ENCODE peak calls at places on chromosomes 13 and 19, in five cellular contexts. N is GM23248, X is ovary, T is A549, F is prostate gland. G is an unnamed sample.

GRCh38 chr13:33728271-33729037 is 89.5 kb upstream of the RFC3 start:
- DNase-seq in F (no peak), X (no peak), T (peak; percentile 18), N (peak; percentile 26), G (no peak)

GRCh38 chr13:35767256-35767981 is 290.9 kb upstream of the MAB21L1 start:
- DNase-seq in T (no peak), F (no peak), N (no peak), X (no peak), G (no peak)

GRCh38 chr19:38718747-38719543 is 25.3 kb downstream of the CAPN12 start:
- DNase-seq in F (no peak), N (peak; percentile 40), X (no peak), T (peak; percentile 61), G (no peak)

GRCh38 chr13:105735269-105735668 is 800.2 kb downstream of the EFNB2 start:
- DNase-seq in F (no peak), X (no peak), T (no peak), N (no peak), G (no peak)

GRCh38 chr19:50722248-50723013 is 733 bp upstream of the CLEC11A start:
- DNase-seq in X (peak; percentile 37), F (no peak), N (peak; percentile 69), T (no peak), G (no peak)

GRCh38 chr13:39910041-39910440 is 254.6 kb downstream of the COG6 start:
- DNase-seq in F (no peak), T (no peak), N (no peak), X (no peak), G (no peak)

GRCh38 chr19:2887391-2887914 is 13.3 kb upstream of the ZNF57 start:
- DNase-seq in N (peak; percentile 80), X (peak; percentile 39), T (peak; percentile 77), F (peak; percentile 39), G (peak; percentile 95)

GRCh38 chr13:109743706-109744453 is 42.5 kb downstream of the IRS2 start:
- DNase-seq in F (no peak), X (no peak), T (peak; percentile 64), N (peak; percentile 63), G (no peak)

GRCh38 chr13:113845055-113845454 is 18.8 kb downstream of the GAS6 start:
- DNase-seq in N (no peak), X (peak; percentile 30), F (no peak), T (no peak), G (no peak)

GRCh38 chr13:40024578-40024952 is 369.1 kb downstream of the COG6 start:
- DNase-seq in F (no peak), N (no peak), T (no peak), X (no peak), G (no peak)

GRCh38 chr19:34960940-34961679 is 2.9 kb downstream of the ZNF792 start:
- DNase-seq in F (no peak), X (no peak), N (peak; percentile 51), T (no peak), G (no peak)

GRCh38 chr19:2793126-2793525 is 7.8 kb downstream of the THOP1 start:
- DNase-seq in T (no peak), N (no peak), F (no peak), X (no peak), G (no peak)

GRCh38 chr13:97567510-97568243 is 133.7 kb downstream of the RAP2A start:
- DNase-seq in X (no peak), N (peak; percentile 53), F (peak; percentile 43), T (peak; percentile 54), G (no peak)

GRCh38 chr19:5023128-5023571 is 54.2 kb downstream of the KDM4B start:
- DNase-seq in N (peak; percentile 50), X (peak; percentile 71), F (peak; percentile 78), T (no peak), G (no peak)

GRCh38 chr13:66152596-66152995 is 1077.5 kb downstream of the PCDH9 start:
- DNase-seq in N (no peak), T (no peak), X (no peak), F (no peak), G (no peak)

GRCh38 chr19:16323532-16323931 is 1.1 kb upstream of the KLF2 start:
- DNase-seq in N (no peak), F (no peak), X (no peak), T (no peak), G (no peak)

GRCh38 chr13:40385858-40386180 is 280.6 kb downstream of the FOXO1 start:
- DNase-seq in X (no peak), T (no peak), N (no peak), F (no peak), G (no peak)

GRCh38 chr19:28504727-28505126 is 708.2 kb downstream of the UQCRFS1 start:
- DNase-seq in F (no peak), N (no peak), X (no peak), T (no peak), G (no peak)

GRCh38 chr19:19531951-19532805 is 3.5 kb downstream of the YJEFN3 start:
- DNase-seq in F (peak; percentile 76), T (peak; percentile 53), X (peak; percentile 93), N (peak; percentile 86), G (peak; percentile 89)

GRCh38 chr13:80131204-80131603 is 209.7 kb downstream of the SPRY2 start:
- DNase-seq in F (no peak), X (peak; percentile 57), T (peak; percentile 68), N (peak; percentile 80), G (peak; percentile 75)

GRCh38 chr13:70890289-70890688 is 782.0 kb upstream of the KLHL1 start:
- DNase-seq in F (no peak), X (no peak), T (no peak), N (no peak), G (no peak)

GRCh38 chr19:50300814-50301606 is 28.2 kb downstream of the KCNC3 start:
- DNase-seq in N (peak; percentile 83), X (no peak), F (peak; percentile 33), T (peak; percentile 81), G (no peak)

GRCh38 chr13:50457430-50458393 is 385.8 kb downstream of the DLEU7 start:
- DNase-seq in X (no peak), T (peak; percentile 1), F (no peak), N (no peak), G (no peak)

GRCh38 chr19:57382806-57383488 is 6.7 kb upstream of the ZNF548 start:
- DNase-seq in T (no peak), F (no peak), N (no peak), X (no peak), G (no peak)

GRCh38 chr13:95254341-95254740 is 46.9 kb downstream of the ABCC4 start:
- DNase-seq in F (no peak), X (no peak), N (peak; percentile 46), T (peak; percentile 34), G (no peak)

GRCh38 chr13:72163671-72164070 is 296.7 kb upstream of the DACH1 start:
- DNase-seq in F (no peak), X (no peak), T (no peak), N (no peak), G (peak; percentile 12)

GRCh38 chr19:17205237-17206140 is 9.7 kb upstream of the USE1 start:
- DNase-seq in X (peak; percentile 79), F (peak; percentile 46), N (peak; percentile 69), T (peak; percentile 72), G (peak; percentile 28)

GRCh38 chr19:23758187-23759074 is at the start of gene ZNF681:
- DNase-seq in N (peak; percentile 95), X (peak; percentile 85), F (peak; percentile 89), T (peak; percentile 21), G (peak; percentile 91)

GRCh38 chr13:106534844-106535551 is 464 bp downstream of the EFNB2 start:
- DNase-seq in T (no peak), X (peak; percentile 37), F (no peak), N (peak; percentile 24), G (peak; percentile 37)

GRCh38 chr19:29265436-29265835 is 52.5 kb upstream of the UQCRFS1 start:
- DNase-seq in X (no peak), F (no peak), T (no peak), N (no peak), G (no peak)

GRCh38 chr19:57406516-57407123 is 4.3 kb upstream of the ZNF17 start:
- DNase-seq in X (no peak), T (peak; percentile 46), F (peak; percentile 31), N (peak; percentile 80), G (peak; percentile 76)

GRCh38 chr13:90709329-90709728 is 638.2 kb upstream of the MIR17HG start:
- DNase-seq in T (no peak), F (no peak), X (no peak), N (no peak), G (no peak)

GRCh38 chr19:6100284-6100915 is 9.9 kb downstream of the RFX2 start:
- DNase-seq in F (no peak), T (no peak), X (no peak), N (no peak), G (no peak)

GRCh38 chr19:48501961-48502719 is 9.5 kb downstream of the LMTK3 start:
- DNase-seq in T (peak; percentile 99), N (peak; percentile 52), F (peak; percentile 98), X (no peak), G (peak; percentile 100)

DNA sequence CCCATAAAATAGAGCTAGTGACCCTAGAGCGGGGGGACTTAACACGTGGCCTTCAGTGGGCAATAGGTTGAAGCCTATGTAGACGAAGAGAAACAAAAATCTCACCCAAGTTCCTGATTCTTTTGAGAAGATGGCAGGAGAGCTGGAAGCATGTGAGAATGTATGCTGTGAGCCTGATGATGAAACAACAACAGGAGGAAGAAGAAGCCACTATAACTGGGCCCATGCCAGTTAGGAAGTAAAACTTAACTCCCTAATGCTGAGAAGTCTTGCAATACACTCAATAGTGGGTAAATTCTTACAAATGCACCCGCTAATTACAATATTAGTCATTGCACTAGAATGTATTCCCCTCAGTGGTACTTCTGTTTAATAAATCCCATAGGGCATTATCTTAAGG is 9.0 kb downstream of the PCDH17 start:
- DNase-seq in F (no peak), T (no peak), X (no peak), N (no peak), G (no peak)
- H3K4me1 ChIP-seq in F (no peaks in the 10 kb centered on the region), T (no peaks in the 10 kb centered on the region), X (no peaks in the 10 kb centered on the region), N (no peaks in the 10 kb centered on the region), G (no peaks in the 10 kb centered on the region)

GRCh38 chr13:24668511-24668910 is 11.7 kb upstream of the ATP12A start:
- DNase-seq in N (no peak), T (no peak), X (no peak), F (no peak), G (no peak)
- H3K4me1 ChIP-seq in N (peaks cover 44% of the 10 kb centered on the region), T (peaks cover 3% of the 10 kb centered on the region), X (peaks cover 4% of the 10 kb centered on the region), F (no peaks in the 10 kb centered on the region), G (peaks cover 3% of the 10 kb centered on the region)

GRCh38 chr13:46659413-46660065 is 106.6 kb downstream of the LRCH1 start:
- DNase-seq in F (peak; percentile 34), N (no peak), X (no peak), T (peak; percentile 63), G (no peak)
- H3K4me1 ChIP-seq in F (peaks cover 17% of the 10 kb centered on the region), N (peaks cover 18% of the 10 kb centered on the region), X (peaks cover 6% of the 10 kb centered on the region), T (peaks cover 96% of the 10 kb centered on the region), G (peaks cover 5% of the 10 kb centered on the region)

DNA sequence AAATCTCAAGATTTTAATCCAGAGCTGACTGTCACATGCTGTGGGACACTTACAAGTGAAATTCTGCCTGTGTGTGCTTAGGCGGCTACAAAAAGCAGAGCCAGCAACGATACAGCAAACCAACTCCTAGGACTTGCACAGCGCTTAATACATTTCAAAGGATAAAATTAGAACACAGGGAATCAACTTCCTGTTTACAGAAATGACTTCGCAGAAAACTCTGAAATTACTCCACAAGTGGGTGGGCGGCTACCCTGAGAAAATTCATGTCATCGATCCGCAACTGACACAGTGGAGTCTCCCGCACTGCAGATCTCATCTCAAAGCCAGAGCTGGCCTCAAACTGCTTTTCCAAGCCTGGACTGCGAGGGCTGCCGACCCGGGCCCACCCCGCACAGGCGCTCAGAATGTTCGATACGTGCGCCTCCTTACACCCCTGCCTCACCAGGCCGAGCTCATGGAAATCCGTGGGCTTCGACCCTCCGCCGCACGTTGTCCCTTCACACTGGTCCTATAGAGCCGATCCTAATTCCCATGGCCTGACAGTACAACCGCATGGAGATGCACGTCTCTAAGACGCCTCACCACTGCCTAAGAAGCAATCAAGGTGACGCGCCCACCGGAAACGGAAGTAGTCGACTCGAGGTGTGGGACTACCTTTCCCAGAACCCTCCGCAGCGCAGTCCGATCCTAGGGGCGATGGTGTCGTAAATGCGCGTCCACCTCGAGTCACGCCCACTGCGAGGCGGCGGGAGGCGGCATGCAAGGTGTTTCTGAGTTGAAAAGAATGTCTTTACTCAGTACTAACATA is at the start of gene ZNF229:
- DNase-seq in F (peak; percentile 82), N (peak; percentile 98), T (peak; percentile 99), X (peak; percentile 85), G (no peak)
- H3K4me1 ChIP-seq in F (no peaks in the 10 kb centered on the region), N (peaks cover 9% of the 10 kb centered on the region), T (no peaks in the 10 kb centered on the region), X (peaks cover 2% of the 10 kb centered on the region), G (no peaks in the 10 kb centered on the region)